ENCODE peak calls at places on chromosomes 7 and 10, in eight cellular contexts. U, P, J, B, G, A, F and D are unnamed samples.

GRCh38 chr7:146503844-146504243 is 387.2 kb downstream of the CNTNAP2 start:
- DNase-seq in U (no peak), P (no peak), J (no peak), B (no peak), G (no peak), A (no peak), F (no peak), D (no peak)

GRCh38 chr10:66747451-66747850 is 178.4 kb upstream of the LRRTM3 start:
- DNase-seq in U (peak; percentile 86), P (no peak), J (no peak), B (peak; percentile 76), G (peak; percentile 4), A (no peak), F (peak; percentile 92), D (no peak)

GRCh38 chr7:157140118-157140905 is 1.6 kb downstream of the UBE3C start:
- DNase-seq in U (no peak), P (no peak), J (no peak), B (no peak), G (no peak), A (no peak), F (no peak), D (no peak)

GRCh38 chr7:41053830-41054229 is 649.1 kb downstream of the INHBA start:
- DNase-seq in U (no peak), P (no peak), J (no peak), B (no peak), G (no peak), A (no peak), F (peak; percentile 52), D (no peak)

GRCh38 chr10:78732381-78732780 is 336.4 kb upstream of the ZMIZ1 start:
- DNase-seq in U (no peak), P (no peak), J (no peak), B (no peak), G (no peak), A (no peak), F (no peak), D (no peak)

GRCh38 chr7:5634107-5634950 is 147.1 kb downstream of the RNF216 start:
- DNase-seq in U (no peak), P (peak; percentile 76), J (peak; percentile 82), B (peak; percentile 32), G (no peak), A (no peak), F (peak; percentile 89), D (peak; percentile 84)

GRCh38 chr7:77348371-77348813 is 67.8 kb downstream of the GSAP start:
- DNase-seq in U (peak; percentile 94), P (no peak), J (no peak), B (peak; percentile 73), G (peak; percentile 80), A (no peak), F (peak; percentile 92), D (peak; percentile 68)

GRCh38 chr7:1283337-1283736 is 50.7 kb downstream of the UNCX start:
- DNase-seq in U (no peak), P (no peak), J (peak; percentile 43), B (no peak), G (no peak), A (no peak), F (no peak), D (no peak)